ENCODE peak calls at places on chromosomes 5 and 9, in eight cellular contexts. U is HAP-1, O is neural progenitor cell, C is SJCRH30, W is GM23338, X is lung, A is neuronal stem cell, R is IMR-90. H is an unnamed sample. For H3K4me1 and H3K36me3, the result is how much of the 10 kb centered on the place peaks cover.

GRCh38 chr9:121278535-121279169 is 10.7 kb downstream of the GSN start:
- DNase-seq in U (peak), O (peak), C (peak), W (peak), X (peak), A (no peak), R (peak), H (peak)

GRCh38 chr5:118796081-118796480 is 192.3 kb downstream of the DTWD2 start:
- DNase-seq in U (peak), O (peak), C (no peak), W (peak), X (no peak), A (no peak), R (no peak), H (no peak)

GRCh38 chr5:174335682-174336364 is 290.3 kb downstream of the NSG2 start:
- DNase-seq in U (no peak), O (no peak), C (no peak), W (no peak), X (no peak), A (no peak), R (no peak), H (no peak)

GRCh38 chr9:108743426-108743825 is 112.4 kb downstream of the ACTL7B start:
- DNase-seq in U (no peak), O (no peak), C (no peak), W (no peak), X (no peak), A (no peak), R (no peak), H (no peak)

GRCh38 chr9:17906841-17907779 is 328.2 kb downstream of the SH3GL2 start:
- DNase-seq in U (no peak), O (peak), C (no peak), W (peak), X (no peak), A (peak), R (no peak), H (no peak)

GRCh38 chr9:124349675-124350484 is 65.4 kb downstream of the PSMB7 start:
- DNase-seq in U (no peak), O (no peak), C (no peak), W (no peak), X (no peak), A (no peak), R (no peak), H (no peak)

GRCh38 chr9:70160672-70161413 is 97.9 kb upstream of the SMC5 start:
- DNase-seq in U (no peak), O (no peak), C (no peak), W (no peak), X (no peak), A (no peak), R (peak), H (no peak)

GRCh38 chr9:32069169-32069813 is 315.2 kb upstream of the ACO1 start:
- DNase-seq in U (no peak), O (no peak), C (peak), W (peak), X (no peak), A (no peak), R (no peak), H (peak)

GRCh38 chr9:80061940-80062339 is 490.2 kb downstream of the TLE4 start:
- DNase-seq in U (no peak), O (peak), C (peak), W (no peak), X (no peak), A (no peak), R (peak), H (no peak)

GRCh38 chr9:90547896-90548295 is 94.7 kb downstream of the DIRAS2 start:
- DNase-seq in U (no peak), O (peak), C (peak), W (peak), X (no peak), A (no peak), R (no peak), H (no peak)

GRCh38 chr5:176781638-176782570 is 28.5 kb upstream of the UNC5A start:
- DNase-seq in U (no peak), O (no peak), C (no peak), W (no peak), X (no peak), A (no peak), R (no peak), H (no peak)

GRCh38 chr5:130109152-130109551 is 204.9 kb downstream of the CHSY3 start:
- DNase-seq in U (peak), O (peak), C (peak), W (peak), X (no peak), A (peak), R (peak), H (peak)

GRCh38 chr9:546797-547223 is 294.7 kb upstream of the DMRT1 start:
- DNase-seq in U (peak), O (peak), C (peak), W (peak), X (no peak), A (peak), R (no peak), H (no peak)

GRCh38 chr5:21152611-21153010 is 1164.6 kb upstream of the CDH18 start:
- DNase-seq in U (no peak), O (no peak), C (no peak), W (no peak), X (no peak), A (no peak), R (peak), H (peak)

GRCh38 chr5:132677191-132677590 is 3.4 kb downstream of the IL4 start:
- DNase-seq in U (no peak), O (peak), C (peak), W (peak), X (peak), A (no peak), R (peak), H (no peak)

GRCh38 chr9:130213898-130214761 is 41.9 kb downstream of the NCS1 start:
- DNase-seq in U (no peak), O (peak), C (peak), W (peak), X (no peak), A (peak), R (peak), H (no peak)

GRCh38 chr5:35828092-35828598 is 28.5 kb upstream of the IL7R start:
- DNase-seq in U (no peak), O (no peak), C (no peak), W (no peak), X (no peak), A (no peak), R (no peak), H (no peak)

GRCh38 chr5:43432486-43433365 is 20.5 kb upstream of the CCL28 start:
- DNase-seq in U (no peak), O (no peak), C (no peak), W (no peak), X (peak), A (no peak), R (peak), H (peak)

GRCh38 chr5:31962321-31962720 is 211.8 kb downstream of the GOLPH3 start:
- DNase-seq in U (no peak), O (no peak), C (no peak), W (no peak), X (peak), A (no peak), R (no peak), H (no peak)

GRCh38 chr9:72703574-72703973 is 182.2 kb downstream of the TMC1 start:
- DNase-seq in U (no peak), O (no peak), C (no peak), W (no peak), X (no peak), A (no peak), R (peak), H (no peak)

GRCh38 chr9:129258124-129258822 is 80.2 kb upstream of the IER5L start:
- DNase-seq in U (peak), O (peak), C (no peak), W (peak), X (peak), A (peak), R (peak), H (peak)

GRCh38 chr5:163893301-163893700 is 387.9 kb downstream of the MAT2B start:
- DNase-seq in U (no peak), O (no peak), C (no peak), W (no peak), X (no peak), A (no peak), R (peak), H (no peak)

GRCh38 chr5:1511651-1512540 is 11.9 kb downstream of the LPCAT1 start:
- DNase-seq in U (no peak), O (peak), C (peak), W (no peak), X (peak), A (no peak), R (peak), H (peak)

GRCh38 chr9:114472765-114473446 is 32.4 kb downstream of the WHRN start:
- DNase-seq in U (no peak), O (no peak), C (no peak), W (no peak), X (no peak), A (no peak), R (peak), H (no peak)

GRCh38 chr5:17225551-17225950 is 8.1 kb downstream of the BASP1 start:
- DNase-seq in U (no peak), O (no peak), C (no peak), W (no peak), X (no peak), A (no peak), R (no peak), H (no peak)

GRCh38 chr5:28286566-28286965 is 1248.2 kb upstream of the CDH9 start:
- DNase-seq in U (no peak), O (no peak), C (no peak), W (no peak), X (no peak), A (no peak), R (no peak), H (no peak)

GRCh38 chr5:107674655-107675054 is 3.9 kb upstream of the EFNA5 start:
- DNase-seq in U (no peak), O (no peak), C (no peak), W (no peak), X (no peak), A (no peak), R (peak), H (no peak)

GRCh38 chr9:81669011-81669739 is 20.2 kb downstream of the TLE1 start:
- DNase-seq in U (no peak), O (no peak), C (no peak), W (no peak), X (no peak), A (no peak), R (peak), H (no peak)

GRCh38 chr9:81665514-81665838 is 23.9 kb downstream of the TLE1 start:
- DNase-seq in U (peak), O (peak), C (no peak), W (peak), X (no peak), A (no peak), R (no peak), H (no peak)

GRCh38 chr9:81664638-81665513 is 24.5 kb downstream of the TLE1 start:
- DNase-seq in U (no peak), O (no peak), C (no peak), W (no peak), X (no peak), A (no peak), R (no peak), H (no peak)

GRCh38 chr9:81661339-81661738 is 28.0 kb downstream of the TLE1 start:
- DNase-seq in U (no peak), O (no peak), C (no peak), W (no peak), X (no peak), A (no peak), R (no peak), H (peak)

GRCh38 chr9:81666123-81666522 is 23.2 kb downstream of the TLE1 start:
- DNase-seq in U (no peak), O (no peak), C (no peak), W (no peak), X (no peak), A (no peak), R (no peak), H (no peak)
- H3K4me1 ChIP-seq in U (under half), O (half or more), C (under half), W (half or more), X (under half), A (under half), R (under half), H (under half)

GRCh38 chr9:2138646-2139045 is 123.5 kb downstream of the SMARCA2 start:
- DNase-seq in U (no peak), O (no peak), C (no peak), W (no peak), X (no peak), A (no peak), R (no peak), H (no peak)

GRCh38 chr9:2140600-2141223 is 125.6 kb downstream of the SMARCA2 start:
- DNase-seq in U (no peak), O (no peak), C (no peak), W (no peak), X (no peak), A (no peak), R (no peak), H (no peak)

GRCh38 chr9:2144619-2145018 is 129.5 kb downstream of the SMARCA2 start:
- DNase-seq in U (no peak), O (no peak), C (no peak), W (no peak), X (no peak), A (no peak), R (no peak), H (peak)

GRCh38 chr9:2145746-2146145 is 130.6 kb downstream of the SMARCA2 start:
- DNase-seq in U (no peak), O (no peak), C (no peak), W (no peak), X (no peak), A (no peak), R (no peak), H (no peak)

DNA sequence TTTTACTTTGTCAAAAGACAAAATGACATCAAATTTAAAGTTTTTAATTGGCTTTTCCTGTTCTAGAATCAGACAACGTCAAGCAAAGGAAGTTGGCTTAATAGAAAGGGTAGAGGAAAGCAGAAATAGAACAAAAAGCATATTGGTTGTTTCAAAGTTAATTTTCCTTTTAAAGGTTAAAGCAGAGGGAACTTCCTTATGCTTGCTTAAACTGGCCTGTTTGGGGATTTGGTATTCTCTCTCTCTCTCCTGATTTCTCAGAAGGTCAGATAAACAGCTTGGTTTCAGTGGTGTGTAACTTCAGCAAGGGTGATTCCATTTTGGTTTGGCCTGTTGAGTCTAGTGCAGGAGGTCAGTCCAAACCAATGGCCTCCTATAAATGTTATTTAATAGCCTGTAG is 127.1 kb downstream of the SMARCA2 start:
- DNase-seq in U (no peak), O (no peak), C (no peak), W (no peak), X (no peak), A (no peak), R (no peak), H (no peak)
- H3K36me3 ChIP-seq in U (under half), O (under half), C (under half), W (under half), X (under half), A (under half), R (under half), H (under half)

GRCh38 chr9:136092353-136092650 is 2.8 kb downstream of the NACC2 start:
- DNase-seq in U (no peak), O (peak), C (no peak), W (no peak), X (no peak), A (no peak), R (no peak), H (no peak)
- H3K4me1 ChIP-seq in U (under half), O (under half), C (under half), W (under half), X (under half), A (under half), R (under half), H (under half)

GRCh38 chr9:110140276-110140675 is 67.7 kb downstream of the C9orf152 start:
- DNase-seq in U (no peak), O (no peak), C (no peak), W (no peak), X (no peak), A (no peak), R (no peak), H (no peak)
- H3K36me3 ChIP-seq in U (under half), O (under half), C (under half), W (under half), X (under half), A (under half), R (under half), H (under half)